ENCODE peak calls at places on chromosomes 5 and 9, in five cellular contexts. V, L, W, N and Y are unnamed samples. For H3K9me3, the result is how much of the 10 kb centered on the place peaks cover.

GRCh38 chr5:134113908-134114875 is at the start of gene TCF7:
- DNase-seq in V (peak), L (peak), W (peak), N (peak), Y (peak)

GRCh38 chr9:123725389-123725788 is 204.5 kb downstream of the DENND1A start:
- DNase-seq in V (no peak), L (no peak), W (no peak), N (no peak), Y (no peak)

GRCh38 chr5:61993446-61994017 is 312.5 kb upstream of the KIF2A start:
- DNase-seq in V (no peak), L (no peak), W (no peak), N (no peak), Y (no peak)

GRCh38 chr5:139954462-139954861 is 88.6 kb downstream of the NRG2 start:
- DNase-seq in V (no peak), L (no peak), W (no peak), N (no peak), Y (no peak)

GRCh38 chr9:88387035-88387732 is 1.1 kb upstream of the SPIN1 start:
- DNase-seq in V (no peak), L (peak), W (peak), N (peak), Y (peak)

GRCh38 chr9:35675732-35676392 is 2.1 kb downstream of the CA9 start:
- DNase-seq in V (no peak), L (no peak), W (no peak), N (no peak), Y (peak)

GRCh38 chr5:178695560-178695959 is 34.9 kb downstream of the ZNF354A start:
- DNase-seq in V (no peak), L (no peak), W (no peak), N (no peak), Y (no peak)

GRCh38 chr9:78325343-78325742 is 28.4 kb downstream of the PSAT1 start:
- DNase-seq in V (no peak), L (no peak), W (peak), N (no peak), Y (no peak)

GRCh38 chr9:96686638-96687335 is 31.7 kb upstream of the PRXL2C start:
- DNase-seq in V (peak), L (peak), W (peak), N (peak), Y (peak)

GRCh38 chr5:74355456-74355855 is 285.1 kb downstream of the ENC1 start:
- DNase-seq in V (no peak), L (no peak), W (no peak), N (no peak), Y (no peak)

GRCh38 chr5:140349244-140349643 is 2.8 kb upstream of the HBEGF start:
- DNase-seq in V (no peak), L (no peak), W (peak), N (no peak), Y (peak)

GRCh38 chr5:53333160-53333559 is 147.3 kb upstream of the FST start:
- DNase-seq in V (no peak), L (no peak), W (no peak), N (no peak), Y (no peak)

GRCh38 chr9:129626079-129626943 is at the start of gene NTMT1:
- DNase-seq in V (peak), L (peak), W (peak), N (peak), Y (peak)

GRCh38 chr9:130275156-130275555 is 9.6 kb downstream of the HMCN2 start:
- DNase-seq in V (no peak), L (no peak), W (no peak), N (no peak), Y (no peak)

GRCh38 chr9:114037961-114038723 is 40.0 kb downstream of the AMBP start:
- DNase-seq in V (no peak), L (no peak), W (no peak), N (no peak), Y (peak)

GRCh38 chr9:110291921-110292575 is 35.7 kb upstream of the TXN start:
- DNase-seq in V (no peak), L (no peak), W (no peak), N (no peak), Y (no peak)

GRCh38 chr5:112002368-112002767 is 245.4 kb upstream of the NREP start:
- DNase-seq in V (no peak), L (no peak), W (peak), N (no peak), Y (no peak)

GRCh38 chr5:9201011-9201410 is 344.9 kb downstream of the SEMA5A start:
- DNase-seq in V (no peak), L (no peak), W (no peak), N (no peak), Y (no peak)

GRCh38 chr9:4226331-4227250 is 73.3 kb downstream of the GLIS3 start:
- DNase-seq in V (no peak), L (no peak), W (peak), N (no peak), Y (no peak)

GRCh38 chr5:15932066-15932465 is 247.5 kb downstream of the MARCHF11 start:
- DNase-seq in V (no peak), L (no peak), W (no peak), N (no peak), Y (no peak)

GRCh38 chr5:122790354-122791123 is 15.7 kb downstream of the SNX2 start:
- DNase-seq in V (no peak), L (no peak), W (no peak), N (no peak), Y (no peak)
- H3K9me3 ChIP-seq in V (under half), L (under half), W (under half), N (under half), Y (under half)

GRCh38 chr5:28014779-28015178 is 976.4 kb upstream of the CDH9 start:
- DNase-seq in V (no peak), L (no peak), W (no peak), N (no peak), Y (no peak)
- H3K9me3 ChIP-seq in V (under half), L (under half), W (half or more), N (under half), Y (under half)

DNA sequence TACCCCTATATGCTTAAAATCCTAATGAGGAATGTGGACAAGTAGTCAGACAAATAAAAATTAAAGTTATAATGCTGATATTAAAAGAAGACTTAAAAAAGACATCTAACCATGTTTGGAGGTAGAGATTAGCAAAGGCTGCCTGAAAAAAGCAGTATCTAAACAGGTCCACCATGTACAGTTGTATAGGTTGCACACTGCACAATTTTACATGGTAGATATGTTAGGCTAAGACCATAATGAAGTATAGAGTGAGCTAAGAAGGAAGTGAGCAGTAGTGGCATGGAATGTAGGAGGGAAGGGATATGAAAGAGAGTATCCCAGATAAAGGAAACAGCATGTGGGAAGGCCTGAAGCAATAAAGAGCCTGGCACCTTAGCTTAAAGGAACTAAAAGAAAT is 51.1 kb downstream of the MAMDC2 start:
- DNase-seq in V (no peak), L (no peak), W (no peak), N (no peak), Y (no peak)
- H3K9me3 ChIP-seq in V (under half), L (under half), W (under half), N (under half), Y (under half)

DNA sequence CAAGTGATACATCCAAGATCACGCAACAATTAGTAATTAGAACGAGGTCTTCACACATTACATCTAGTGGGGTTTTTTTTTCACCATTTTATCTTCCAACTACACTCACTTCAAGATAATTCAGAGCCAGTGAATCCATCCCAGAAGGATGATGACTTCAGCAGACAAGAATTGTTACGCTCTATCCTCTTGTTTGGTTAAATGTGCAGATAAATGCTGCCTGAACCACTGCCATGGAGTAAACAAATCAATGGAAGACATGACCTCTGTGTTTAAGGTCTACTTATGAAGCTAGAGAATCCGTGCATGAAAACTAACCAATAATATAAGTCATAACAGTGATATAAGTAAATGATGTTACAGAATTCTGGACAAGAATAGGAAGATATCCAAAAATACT is 602.6 kb downstream of the TLR4 start:
- DNase-seq in V (no peak), L (no peak), W (peak), N (no peak), Y (no peak)
- H3K9me3 ChIP-seq in V (under half), L (under half), W (under half), N (under half), Y (under half)

DNA sequence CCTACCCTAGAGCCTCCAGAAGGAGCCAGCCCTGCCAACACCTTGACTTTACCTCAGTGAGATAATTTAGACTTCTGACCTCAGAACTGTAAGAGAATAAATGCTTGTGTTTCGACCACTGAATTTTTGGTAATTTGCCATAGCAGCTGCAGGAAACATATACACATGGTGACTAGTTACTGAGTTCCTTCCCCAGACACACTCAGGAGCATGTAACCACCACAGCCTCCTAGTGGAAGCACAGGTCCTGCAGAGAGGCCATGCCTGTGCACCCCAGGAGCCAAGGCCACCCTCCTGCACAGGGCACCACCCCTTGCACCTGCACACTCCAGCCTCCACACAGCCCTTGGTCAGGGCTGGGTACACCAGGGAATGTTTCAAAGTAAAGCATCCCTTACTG is 7.6 kb upstream of the CAMSAP1 start:
- DNase-seq in V (no peak), L (no peak), W (no peak), N (no peak), Y (no peak)
- H3K9me3 ChIP-seq in V (half or more), L (under half), W (half or more), N (under half), Y (under half)